ENCODE peak calls at places on chromosome 18, in four cellular contexts. G is neuronal stem cell, H is H9, D is H1. R is an unnamed sample.

GRCh38 chr18:57009836-57010235 is 137.1 kb upstream of the BOD1L2 start:
- DNase-seq in G (no peak), H (no peak), D (no peak), R (no peak)

GRCh38 chr18:3985030-3985429 is 470.1 kb downstream of the DLGAP1 start:
- DNase-seq in G (no peak), H (no peak), D (no peak), R (no peak)

GRCh38 chr18:55869965-55870585 is 282.1 kb upstream of the TCF4 start:
- DNase-seq in G (no peak), H (no peak), D (no peak), R (no peak)

GRCh38 chr18:49486617-49486958 is 446 bp downstream of the C18orf32 start:
- DNase-seq in G (no peak), H (no peak), D (no peak), R (no peak)

GRCh38 chr18:23970161-23971153 is 44.1 kb upstream of the TTC39C start:
- DNase-seq in G (no peak), H (no peak), D (no peak), R (no peak)

GRCh38 chr18:12031836-12032235 is 50.5 kb downstream of the IMPA2 start:
- DNase-seq in G (no peak), H (no peak), D (peak; percentile 3), R (no peak)

GRCh38 chr18:35582899-35583558 is 1.5 kb downstream of the GALNT1 start:
- DNase-seq in G (peak; percentile 33), H (no peak), D (no peak), R (no peak)

GRCh38 chr18:47287911-47288635 is 36.6 kb upstream of the SKOR2 start:
- DNase-seq in G (no peak), H (no peak), D (no peak), R (no peak)

GRCh38 chr18:48667276-48668254 is 128.7 kb downstream of the CTIF start:
- DNase-seq in G (no peak), H (peak; percentile 68), D (no peak), R (peak; percentile 79)

GRCh38 chr18:9422816-9423519 is 52.3 kb upstream of the RALBP1 start:
- DNase-seq in G (no peak), H (no peak), D (no peak), R (no peak)

GRCh38 chr18:63162271-63163014 is 157.1 kb downstream of the BCL2 start:
- DNase-seq in G (no peak), H (no peak), D (no peak), R (no peak)

GRCh38 chr18:5865521-5865920 is 29.8 kb downstream of the TMEM200C start:
- DNase-seq in G (no peak), H (no peak), D (no peak), R (no peak)

GRCh38 chr18:39841133-39842041 is 2113.6 kb upstream of the PIK3C3 start:
- DNase-seq in G (peak; percentile 71), H (peak; percentile 79), D (peak; percentile 73), R (peak; percentile 88)

GRCh38 chr18:58476521-58477210 is 152.2 kb downstream of the ALPK2 start:
- DNase-seq in G (no peak), H (no peak), D (no peak), R (no peak)

GRCh38 chr18:49626842-49627360 is 65.0 kb downstream of the LIPG start:
- DNase-seq in G (no peak), H (no peak), D (no peak), R (no peak)

GRCh38 chr18:54232485-54233227 is 8.2 kb upstream of the MBD2 start:
- DNase-seq in G (no peak), H (peak; percentile 39), D (no peak), R (peak; percentile 68)

GRCh38 chr18:51490860-51491259 is 293.4 kb upstream of the MEX3C start:
- DNase-seq in G (no peak), H (no peak), D (no peak), R (peak; percentile 18)

GRCh38 chr18:49839012-49839411 is 25.7 kb upstream of the ACAA2 start:
- DNase-seq in G (no peak), H (no peak), D (no peak), R (no peak)

GRCh38 chr18:55775972-55776371 is 188.0 kb upstream of the TCF4 start:
- DNase-seq in G (no peak), H (no peak), D (no peak), R (no peak)

GRCh38 chr18:58861853-58862252 is 2.8 kb upstream of the ZNF532 start:
- DNase-seq in G (no peak), H (no peak), D (no peak), R (no peak)

GRCh38 chr18:48957136-48957535 is 6.4 kb upstream of the SMAD7 start:
- DNase-seq in G (no peak), H (no peak), D (no peak), R (no peak)

GRCh38 chr18:37309059-37309458 is 256.5 kb downstream of the CELF4 start:
- DNase-seq in G (no peak), H (no peak), D (no peak), R (no peak)

GRCh38 chr18:7766383-7766782 is 199.3 kb downstream of the PTPRM start:
- DNase-seq in G (no peak), H (peak; percentile 36), D (no peak), R (no peak)

GRCh38 chr18:42028232-42028832 is 73.3 kb downstream of the PIK3C3 start:
- DNase-seq in G (no peak), H (no peak), D (no peak), R (peak; percentile 18)

GRCh38 chr18:36352384-36352783 is 54.9 kb downstream of the FHOD3 start:
- DNase-seq in G (no peak), H (no peak), D (no peak), R (no peak)

GRCh38 chr18:50287028-50287440 is 458 bp downstream of the CXXC1 start:
- DNase-seq in G (no peak), H (no peak), D (no peak), R (no peak)

GRCh38 chr18:56402872-56403516 is 235.4 kb downstream of the TXNL1 start:
- DNase-seq in G (no peak), H (no peak), D (no peak), R (no peak)

GRCh38 chr18:28067346-28067745 is 109.6 kb downstream of the CDH2 start:
- DNase-seq in G (no peak), H (no peak), D (no peak), R (no peak)

GRCh38 chr18:28065031-28065792 is 111.7 kb downstream of the CDH2 start:
- DNase-seq in G (peak; percentile 38), H (no peak), D (no peak), R (peak; percentile 98)

GRCh38 chr18:28065793-28066186 is 111.1 kb downstream of the CDH2 start:
- DNase-seq in G (no peak), H (no peak), D (no peak), R (no peak)

GRCh38 chr18:28071199-28071598 is 105.7 kb downstream of the CDH2 start:
- DNase-seq in G (no peak), H (no peak), D (no peak), R (no peak)

GRCh38 chr18:28068208-28068607 is 108.7 kb downstream of the CDH2 start:
- DNase-seq in G (no peak), H (no peak), D (no peak), R (no peak)
- H3K4ac ChIP-seq in G (no peak overlapping the region), H (no peak overlapping the region), D (no peak overlapping the region), R (no peak overlapping the region)

DNA sequence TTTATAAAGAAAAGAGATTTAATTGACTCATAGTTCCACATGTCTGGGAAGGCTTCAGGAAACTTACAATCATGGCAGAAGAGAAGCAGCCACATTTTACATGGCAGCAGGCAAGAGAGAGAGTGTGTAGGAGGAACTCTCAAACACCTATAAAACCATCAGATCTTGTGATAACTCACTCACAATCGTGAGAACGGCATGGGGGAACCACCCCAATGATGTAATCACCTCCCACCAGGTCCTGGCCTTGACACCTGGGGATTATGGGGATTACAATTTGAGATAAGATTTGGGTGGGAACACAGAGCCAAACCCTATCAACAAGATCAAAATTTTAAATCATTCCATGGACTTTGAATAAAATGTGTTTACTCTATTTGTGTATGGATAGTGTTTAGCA is 575.6 kb downstream of the ADCYAP1 start:
- DNase-seq in G (no peak), H (no peak), D (no peak), R (peak; percentile 53)
- H3K4ac ChIP-seq in G (no peak overlapping the region), H (no peak overlapping the region), D (no peak overlapping the region), R (no peak overlapping the region)

GRCh38 chr18:59870623-59871130 is 29.1 kb upstream of the PMAIP1 start:
- DNase-seq in G (no peak), H (no peak), D (no peak), R (no peak)

GRCh38 chr18:59865241-59865986 is 34.4 kb upstream of the PMAIP1 start:
- DNase-seq in G (no peak), H (no peak), D (no peak), R (no peak)

GRCh38 chr18:59866551-59866950 is 33.2 kb upstream of the PMAIP1 start:
- DNase-seq in G (no peak), H (no peak), D (no peak), R (no peak)

GRCh38 chr18:59864446-59864764 is 35.4 kb upstream of the PMAIP1 start:
- DNase-seq in G (no peak), H (no peak), D (no peak), R (no peak)

GRCh38 chr18:59867337-59868104 is 32.3 kb upstream of the PMAIP1 start:
- DNase-seq in G (no peak), H (no peak), D (no peak), R (no peak)
- H3K4ac ChIP-seq in G (no peak overlapping the region), H (no peak overlapping the region), D (no peak overlapping the region), R (no peak overlapping the region)

GRCh38 chr18:67516432-67517223 is at the start of gene DSEL:
- DNase-seq in G (peak; percentile 91), H (peak; percentile 98), D (peak; percentile 100), R (peak; percentile 96)

GRCh38 chr18:67517224-67517765 is 775 bp upstream of the DSEL start:
- DNase-seq in G (no peak), H (no peak), D (no peak), R (no peak)

GRCh38 chr18:67514901-67515540 is 1.5 kb downstream of the DSEL start:
- DNase-seq in G (no peak), H (no peak), D (no peak), R (no peak)

GRCh38 chr18:67514465-67514864 is 2.1 kb downstream of the DSEL start:
- DNase-seq in G (no peak), H (no peak), D (no peak), R (no peak)

DNA sequence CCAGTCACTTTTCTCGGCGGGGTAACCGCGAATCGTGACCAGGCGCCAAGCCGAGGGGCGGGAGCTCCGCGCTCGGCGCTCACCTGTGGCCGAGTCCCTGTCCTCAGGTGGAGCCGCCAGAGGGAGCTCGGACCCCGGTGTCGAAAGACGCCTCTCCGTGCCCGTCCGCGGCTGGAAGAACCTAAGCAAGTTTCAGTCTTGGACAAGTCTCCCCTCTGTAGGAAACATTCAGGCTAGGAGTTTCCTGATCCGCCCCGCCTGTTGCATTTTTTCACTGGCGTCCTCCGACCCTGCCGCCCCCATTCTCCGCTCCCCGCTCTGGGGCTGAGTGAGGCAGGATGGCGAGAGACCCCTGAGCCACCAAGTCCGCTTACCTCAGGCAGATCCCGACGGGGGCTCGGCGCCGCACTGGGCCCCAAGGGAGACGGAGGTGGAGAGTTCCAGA is 511 bp downstream of the DSEL start:
- DNase-seq in G (peak; percentile 70), H (peak; percentile 90), D (peak; percentile 91), R (peak; percentile 95)
- H3K4ac ChIP-seq in G (no peak overlapping the region), H (no peak overlapping the region), D (no peak overlapping the region), R (no peak overlapping the region)